ENCODE peak calls at places on chromosome 2, in four cellular contexts. One of them, this sample, is unnamed.

GRCh38 chr2:43005975-43006833 is 213.8 kb upstream of the HAAO start:
- DNase-seq in adrenal gland: no peak
- DNase-seq in aorta: no peak
- DNase-seq in SJSA1: no peak
- DNase-seq in this sample: peak; percentile 59

GRCh38 chr2:28333606-28334526 is 58.8 kb upstream of the FOSL2 start:
- DNase-seq in aorta: no peak
- DNase-seq in adrenal gland: no peak
- DNase-seq in SJSA1: no peak
- DNase-seq in this sample: no peak

GRCh38 chr2:110731064-110731463 is 1.3 kb upstream of the ACOXL start:
- DNase-seq in adrenal gland: no peak
- DNase-seq in aorta: no peak
- DNase-seq in SJSA1: no peak
- DNase-seq in this sample: no peak

GRCh38 chr2:240611601-240612210 is 13.6 kb upstream of the GPR35 start:
- DNase-seq in adrenal gland: no peak
- DNase-seq in SJSA1: no peak
- DNase-seq in aorta: peak; percentile 27
- DNase-seq in this sample: peak; percentile 66

GRCh38 chr2:120239488-120240287 is 13.0 kb upstream of the RALB start:
- DNase-seq in aorta: peak; percentile 90
- DNase-seq in SJSA1: peak; percentile 43
- DNase-seq in adrenal gland: peak; percentile 90
- DNase-seq in this sample: no peak

GRCh38 chr2:133972786-133973185 is 281.1 kb upstream of the MGAT5 start:
- DNase-seq in aorta: no peak
- DNase-seq in SJSA1: no peak
- DNase-seq in adrenal gland: peak; percentile 13
- DNase-seq in this sample: no peak

GRCh38 chr2:3285901-3286645 is 91.5 kb downstream of the EIPR1 start:
- DNase-seq in aorta: no peak
- DNase-seq in SJSA1: no peak
- DNase-seq in adrenal gland: no peak
- DNase-seq in this sample: peak; percentile 62

GRCh38 chr2:220006152-220006551 is 378.7 kb downstream of the SLC4A3 start:
- DNase-seq in adrenal gland: peak; percentile 84
- DNase-seq in aorta: no peak
- DNase-seq in SJSA1: no peak
- DNase-seq in this sample: no peak

GRCh38 chr2:36734304-36734703 is 37.8 kb downstream of the VIT start:
- DNase-seq in SJSA1: no peak
- DNase-seq in adrenal gland: no peak
- DNase-seq in aorta: no peak
- DNase-seq in this sample: no peak

GRCh38 chr2:21118302-21118920 is 5.4 kb upstream of the TDRD15 start:
- DNase-seq in adrenal gland: peak; percentile 43
- DNase-seq in SJSA1: peak; percentile 7
- DNase-seq in aorta: no peak
- DNase-seq in this sample: no peak

GRCh38 chr2:210224660-210225460 is at the start of gene ACADL:
- DNase-seq in SJSA1: peak; percentile 30
- DNase-seq in aorta: peak; percentile 92
- DNase-seq in adrenal gland: peak; percentile 24
- DNase-seq in this sample: peak; percentile 75

GRCh38 chr2:696999-697627 is 19.9 kb upstream of the TMEM18 start:
- DNase-seq in SJSA1: no peak
- DNase-seq in adrenal gland: no peak
- DNase-seq in aorta: no peak
- DNase-seq in this sample: no peak

GRCh38 chr2:230896346-230897115 is 28.5 kb downstream of the GPR55 start:
- DNase-seq in aorta: peak; percentile 15
- DNase-seq in adrenal gland: no peak
- DNase-seq in SJSA1: no peak
- DNase-seq in this sample: no peak

GRCh38 chr2:17979707-17980106 is 101.2 kb downstream of the KCNS3 start:
- DNase-seq in aorta: no peak
- DNase-seq in adrenal gland: no peak
- DNase-seq in SJSA1: peak; percentile 58
- DNase-seq in this sample: no peak

GRCh38 chr2:230774348-230774951 is 61.8 kb downstream of the CAB39 start:
- DNase-seq in aorta: no peak
- DNase-seq in SJSA1: peak; percentile 77
- DNase-seq in adrenal gland: no peak
- DNase-seq in this sample: no peak

GRCh38 chr2:47815764-47816163 is 32.8 kb downstream of the MSH6 start:
- DNase-seq in adrenal gland: no peak
- DNase-seq in aorta: no peak
- DNase-seq in SJSA1: no peak
- DNase-seq in this sample: no peak

GRCh38 chr2:159185401-159186130 is 100.9 kb downstream of the WDSUB1 start:
- DNase-seq in aorta: no peak
- DNase-seq in adrenal gland: peak; percentile 19
- DNase-seq in SJSA1: peak; percentile 53
- DNase-seq in this sample: no peak

GRCh38 chr2:101124061-101124460 is 27.1 kb downstream of the TBC1D8 start:
- DNase-seq in adrenal gland: no peak
- DNase-seq in SJSA1: peak; percentile 79
- DNase-seq in aorta: no peak
- DNase-seq in this sample: no peak

GRCh38 chr2:124915567-124915966 is 890.5 kb downstream of the CNTNAP5 start:
- DNase-seq in aorta: no peak
- DNase-seq in adrenal gland: no peak
- DNase-seq in SJSA1: no peak
- DNase-seq in this sample: no peak

GRCh38 chr2:190105554-190105953 is 43.0 kb upstream of the MSTN start:
- DNase-seq in SJSA1: no peak
- DNase-seq in adrenal gland: no peak
- DNase-seq in aorta: no peak
- DNase-seq in this sample: no peak

GRCh38 chr2:38656866-38657265 is 9.0 kb upstream of the GALM start:
- DNase-seq in aorta: no peak
- DNase-seq in SJSA1: no peak
- DNase-seq in adrenal gland: peak; percentile 73
- DNase-seq in this sample: no peak

GRCh38 chr2:239946570-239947311 is 78.4 kb downstream of the NDUFA10 start:
- DNase-seq in SJSA1: no peak
- DNase-seq in adrenal gland: no peak
- DNase-seq in aorta: peak; percentile 59
- DNase-seq in this sample: peak; percentile 74

GRCh38 chr2:107414376-107414775 is 412.3 kb upstream of the RGPD4 start:
- DNase-seq in adrenal gland: no peak
- DNase-seq in SJSA1: no peak
- DNase-seq in aorta: no peak
- DNase-seq in this sample: no peak

GRCh38 chr2:225400060-225400511 is 576 bp downstream of the NYAP2 start:
- DNase-seq in aorta: no peak
- DNase-seq in SJSA1: peak; percentile 9
- DNase-seq in adrenal gland: peak; percentile 11
- DNase-seq in this sample: no peak

GRCh38 chr2:231393149-231394131 is 2.1 kb upstream of the B3GNT7 start:
- DNase-seq in SJSA1: no peak
- DNase-seq in aorta: no peak
- DNase-seq in adrenal gland: peak; percentile 52
- DNase-seq in this sample: no peak

GRCh38 chr2:207046642-207047213 is 107.4 kb downstream of the CPO start:
- DNase-seq in adrenal gland: peak; percentile 5
- DNase-seq in aorta: no peak
- DNase-seq in SJSA1: peak; percentile 52
- DNase-seq in this sample: no peak

GRCh38 chr2:1268034-1268433 is 145.2 kb upstream of the TPO start:
- DNase-seq in aorta: no peak
- DNase-seq in adrenal gland: no peak
- DNase-seq in SJSA1: no peak
- DNase-seq in this sample: no peak

GRCh38 chr2:85745619-85746018 is 8.2 kb upstream of the ATOH8 start:
- DNase-seq in SJSA1: no peak
- DNase-seq in adrenal gland: no peak
- DNase-seq in aorta: no peak
- DNase-seq in this sample: no peak
- H3K27ac ChIP-seq in SJSA1: peak overlapping the region; percentile 35
- H3K27ac ChIP-seq in adrenal gland: peak overlapping the region; percentile 67
- H3K27ac ChIP-seq in aorta: peak overlapping the region; percentile 83
- H3K27ac ChIP-seq in this sample: peak overlapping the region; percentile 94

GRCh38 chr2:96873651-96874096 is 3.8 kb upstream of the SEMA4C start:
- DNase-seq in aorta: peak; percentile 86
- DNase-seq in adrenal gland: peak; percentile 64
- DNase-seq in SJSA1: no peak
- DNase-seq in this sample: no peak
- H3K27ac ChIP-seq in aorta: no peak overlapping the region
- H3K27ac ChIP-seq in adrenal gland: peak overlapping the region; percentile 47
- H3K27ac ChIP-seq in SJSA1: no peak overlapping the region
- H3K27ac ChIP-seq in this sample: no peak overlapping the region

GRCh38 chr2:23503682-23504081 is 118.7 kb downstream of the KLHL29 start:
- DNase-seq in adrenal gland: no peak
- DNase-seq in aorta: no peak
- DNase-seq in SJSA1: no peak
- DNase-seq in this sample: no peak
- H3K27ac ChIP-seq in adrenal gland: peak overlapping the region; percentile 79
- H3K27ac ChIP-seq in aorta: no peak overlapping the region
- H3K27ac ChIP-seq in SJSA1: no peak overlapping the region
- H3K27ac ChIP-seq in this sample: no peak overlapping the region

DNA sequence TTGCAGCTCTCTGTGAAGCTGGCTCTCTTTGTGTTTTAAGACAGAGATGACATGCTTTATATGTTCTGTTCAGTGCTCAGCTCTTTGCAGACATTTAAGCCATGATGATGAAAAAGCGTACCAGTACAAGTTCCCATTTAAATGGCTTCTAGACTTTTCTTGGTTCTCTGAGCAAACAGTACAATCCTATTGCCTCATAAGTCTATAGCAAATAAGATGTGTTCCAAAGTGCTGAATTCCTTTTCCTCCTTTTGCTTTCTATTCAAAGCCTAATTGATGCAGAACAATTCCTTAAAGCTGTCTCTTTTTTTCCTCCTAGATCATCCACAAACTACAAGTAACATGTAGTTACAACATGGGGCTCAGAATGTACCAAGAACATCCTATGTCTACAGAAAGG is 168.8 kb upstream of the SPATS2L start:
- DNase-seq in SJSA1: no peak
- DNase-seq in adrenal gland: no peak
- DNase-seq in aorta: no peak
- DNase-seq in this sample: no peak
- H3K27ac ChIP-seq in SJSA1: no peak overlapping the region
- H3K27ac ChIP-seq in adrenal gland: no peak overlapping the region
- H3K27ac ChIP-seq in aorta: no peak overlapping the region
- H3K27ac ChIP-seq in this sample: no peak overlapping the region

GRCh38 chr2:215773728-215774127 is 239.6 kb downstream of the MREG start:
- DNase-seq in adrenal gland: peak; percentile 7
- DNase-seq in aorta: no peak
- DNase-seq in SJSA1: peak; percentile 55
- DNase-seq in this sample: no peak

GRCh38 chr2:215772003-215772402 is 241.3 kb downstream of the MREG start:
- DNase-seq in aorta: no peak
- DNase-seq in SJSA1: peak; percentile 54
- DNase-seq in adrenal gland: no peak
- DNase-seq in this sample: no peak

GRCh38 chr2:215775106-215775505 is 238.2 kb downstream of the MREG start:
- DNase-seq in SJSA1: no peak
- DNase-seq in adrenal gland: no peak
- DNase-seq in aorta: no peak
- DNase-seq in this sample: no peak

GRCh38 chr2:215771241-215771640 is 242.1 kb downstream of the MREG start:
- DNase-seq in SJSA1: no peak
- DNase-seq in adrenal gland: no peak
- DNase-seq in aorta: no peak
- DNase-seq in this sample: no peak

DNA sequence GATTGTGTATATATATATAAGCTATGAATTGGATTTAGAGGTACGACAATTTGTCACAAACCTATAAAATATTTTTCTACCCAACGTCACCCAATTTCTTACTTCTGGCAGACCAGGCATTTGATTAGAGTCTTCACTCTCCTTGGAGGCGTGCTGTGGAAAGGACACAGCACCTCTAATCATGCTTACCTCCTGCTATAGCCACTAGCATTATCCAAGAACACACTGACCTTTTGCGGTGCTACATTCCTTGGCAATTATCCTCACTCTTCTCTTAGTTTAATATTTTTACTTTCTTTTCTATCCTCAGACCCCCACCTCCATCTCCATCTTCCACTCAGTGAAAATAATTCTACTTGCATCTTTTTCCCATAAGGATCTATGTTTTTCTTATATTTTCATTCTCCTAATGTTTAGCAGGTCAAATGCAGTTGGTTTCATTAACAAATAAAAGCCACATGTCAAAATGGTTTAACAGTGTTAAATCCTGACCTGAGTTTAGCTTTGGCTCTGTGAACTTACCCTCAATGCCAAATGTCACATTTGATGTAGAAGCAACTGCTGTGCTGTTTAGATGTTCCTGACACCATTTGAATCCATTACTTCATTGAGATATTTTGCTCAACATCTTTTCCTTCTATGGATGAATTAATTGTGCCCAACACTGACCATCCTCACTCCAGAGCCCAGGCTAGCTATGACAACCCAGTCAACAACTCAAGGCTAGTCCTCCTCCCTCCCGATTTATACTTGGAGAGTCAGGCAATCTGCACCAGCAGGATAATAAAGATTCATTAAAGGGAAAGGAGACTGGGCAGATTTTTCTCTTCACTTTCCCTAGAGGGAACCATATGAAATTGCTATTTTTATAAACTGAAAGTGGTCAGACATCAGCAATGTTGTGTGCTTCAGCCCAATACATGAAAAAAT is 240.5 kb downstream of the MREG start:
- DNase-seq in SJSA1: no peak
- DNase-seq in adrenal gland: no peak
- DNase-seq in aorta: no peak
- DNase-seq in this sample: no peak
- H3K27ac ChIP-seq in SJSA1: peak overlapping the region; percentile 24
- H3K27ac ChIP-seq in adrenal gland: no peak overlapping the region
- H3K27ac ChIP-seq in aorta: no peak overlapping the region
- H3K27ac ChIP-seq in this sample: no peak overlapping the region

GRCh38 chr2:74843371-74844298 is 9.7 kb downstream of the HK2 start:
- DNase-seq in adrenal gland: no peak
- DNase-seq in SJSA1: peak; percentile 78
- DNase-seq in aorta: peak; percentile 72
- DNase-seq in this sample: no peak
- H3K27ac ChIP-seq in adrenal gland: peak overlapping the region; percentile 79
- H3K27ac ChIP-seq in SJSA1: peak overlapping the region; percentile 80
- H3K27ac ChIP-seq in aorta: peak overlapping the region; percentile 11
- H3K27ac ChIP-seq in this sample: peak overlapping the region; percentile 75

GRCh38 chr2:198596985-198597384 is 792.6 kb downstream of the PLCL1 start:
- DNase-seq in SJSA1: no peak
- DNase-seq in aorta: no peak
- DNase-seq in adrenal gland: no peak
- DNase-seq in this sample: no peak

GRCh38 chr2:198597648-198598047 is 793.3 kb downstream of the PLCL1 start:
- DNase-seq in SJSA1: no peak
- DNase-seq in adrenal gland: no peak
- DNase-seq in aorta: no peak
- DNase-seq in this sample: no peak
- H3K27ac ChIP-seq in SJSA1: no peak overlapping the region
- H3K27ac ChIP-seq in adrenal gland: no peak overlapping the region
- H3K27ac ChIP-seq in aorta: no peak overlapping the region
- H3K27ac ChIP-seq in this sample: no peak overlapping the region

GRCh38 chr2:168208652-168209051 is 38.7 kb downstream of the STK39 start:
- DNase-seq in adrenal gland: no peak
- DNase-seq in SJSA1: no peak
- DNase-seq in aorta: no peak
- DNase-seq in this sample: no peak
- H3K27ac ChIP-seq in adrenal gland: no peak overlapping the region
- H3K27ac ChIP-seq in SJSA1: no peak overlapping the region
- H3K27ac ChIP-seq in aorta: no peak overlapping the region
- H3K27ac ChIP-seq in this sample: no peak overlapping the region